ENCODE peak calls at places on chromosomes 13 and 19, in five cellular contexts. One of them, this sample, is unnamed.
A peak's percentile ranks its signal among the peaks of the same experiment; 100 is the strongest.

GRCh38 chr13:100203696-100204367 is 114.9 kb downstream of the PCCA start:
- DNase-seq in K562: no peak
- DNase-seq in fibroblast of lung: peak; percentile 39
- DNase-seq in mesendoderm: no peak
- DNase-seq in IMR-90: peak; percentile 78
- DNase-seq in this sample: no peak

GRCh38 chr13:111512707-111513106 is 192.3 kb downstream of the TEX29 start:
- DNase-seq in K562: no peak
- DNase-seq in fibroblast of lung: no peak
- DNase-seq in mesendoderm: no peak
- DNase-seq in IMR-90: no peak
- DNase-seq in this sample: no peak

GRCh38 chr19:2021453-2022140 is 6.1 kb upstream of the BTBD2 start:
- DNase-seq in K562: no peak
- DNase-seq in fibroblast of lung: no peak
- DNase-seq in mesendoderm: peak; percentile 80
- DNase-seq in IMR-90: no peak
- DNase-seq in this sample: no peak

GRCh38 chr19:3983936-3984583 is 1.2 kb downstream of the EEF2 start:
- DNase-seq in K562: no peak
- DNase-seq in fibroblast of lung: peak; percentile 60
- DNase-seq in mesendoderm: no peak
- DNase-seq in IMR-90: peak; percentile 47
- DNase-seq in this sample: no peak

GRCh38 chr19:14048439-14049153 is 13.3 kb downstream of the PALM3 start:
- DNase-seq in K562: peak; percentile 77
- DNase-seq in fibroblast of lung: no peak
- DNase-seq in mesendoderm: peak; percentile 85
- DNase-seq in IMR-90: no peak
- DNase-seq in this sample: peak; percentile 56

GRCh38 chr19:35353635-35354034 is 4.6 kb upstream of the FFAR3 start:
- DNase-seq in K562: peak; percentile 24
- DNase-seq in fibroblast of lung: peak; percentile 77
- DNase-seq in mesendoderm: no peak
- DNase-seq in IMR-90: no peak
- DNase-seq in this sample: no peak

GRCh38 chr13:48449656-48450055 is 36.7 kb upstream of the LPAR6 start:
- DNase-seq in K562: no peak
- DNase-seq in fibroblast of lung: peak; percentile 21
- DNase-seq in mesendoderm: no peak
- DNase-seq in IMR-90: peak; percentile 46
- DNase-seq in this sample: no peak

GRCh38 chr19:36420961-36421748 is 2.7 kb upstream of the ZFP82 start:
- DNase-seq in K562: peak; percentile 31
- DNase-seq in fibroblast of lung: peak; percentile 46
- DNase-seq in mesendoderm: peak; percentile 63
- DNase-seq in IMR-90: peak; percentile 27
- DNase-seq in this sample: peak; percentile 15

GRCh38 chr13:111152836-111153235 is 37.7 kb downstream of the ARHGEF7 start:
- DNase-seq in K562: peak; percentile 25
- DNase-seq in fibroblast of lung: no peak
- DNase-seq in mesendoderm: peak; percentile 14
- DNase-seq in IMR-90: no peak
- DNase-seq in this sample: peak; percentile 13

GRCh38 chr19:49129238-49129583 is 9.9 kb downstream of the PPFIA3 start:
- DNase-seq in K562: peak; percentile 95
- DNase-seq in fibroblast of lung: no peak
- DNase-seq in mesendoderm: peak; percentile 31
- DNase-seq in IMR-90: no peak
- DNase-seq in this sample: peak; percentile 68

GRCh38 chr13:32376642-32377418 is 51.1 kb downstream of the N4BP2L1 start:
- DNase-seq in K562: no peak
- DNase-seq in fibroblast of lung: no peak
- DNase-seq in mesendoderm: no peak
- DNase-seq in IMR-90: no peak
- DNase-seq in this sample: no peak

GRCh38 chr13:30388401-30389283 is 33.7 kb upstream of the UBE2L5 start:
- DNase-seq in K562: no peak
- DNase-seq in fibroblast of lung: peak; percentile 75
- DNase-seq in mesendoderm: peak; percentile 34
- DNase-seq in IMR-90: peak; percentile 89
- DNase-seq in this sample: peak; percentile 13

GRCh38 chr13:31909889-31910551 is 121.6 kb upstream of the FRY start:
- DNase-seq in K562: peak; percentile 58
- DNase-seq in fibroblast of lung: peak; percentile 80
- DNase-seq in mesendoderm: peak; percentile 66
- DNase-seq in IMR-90: peak; percentile 70
- DNase-seq in this sample: peak; percentile 75

GRCh38 chr19:35075202-35076025 is 33.9 kb downstream of the HPN start:
- DNase-seq in K562: no peak
- DNase-seq in fibroblast of lung: no peak
- DNase-seq in mesendoderm: no peak
- DNase-seq in IMR-90: no peak
- DNase-seq in this sample: no peak

GRCh38 chr19:19488875-19489690 is 26.3 kb downstream of the TSSK6 start:
- DNase-seq in K562: peak; percentile 94
- DNase-seq in fibroblast of lung: peak; percentile 96
- DNase-seq in mesendoderm: peak; percentile 100
- DNase-seq in IMR-90: peak; percentile 96
- DNase-seq in this sample: peak; percentile 82

GRCh38 chr13:75129331-75129730 is 352.6 kb downstream of the TBC1D4 start:
- DNase-seq in K562: no peak
- DNase-seq in fibroblast of lung: no peak
- DNase-seq in mesendoderm: no peak
- DNase-seq in IMR-90: no peak
- DNase-seq in this sample: no peak

GRCh38 chr19:4830768-4831265 is 695 bp downstream of the TICAM1 start:
- DNase-seq in K562: peak; percentile 38
- DNase-seq in fibroblast of lung: no peak
- DNase-seq in mesendoderm: no peak
- DNase-seq in IMR-90: no peak
- DNase-seq in this sample: no peak

GRCh38 chr19:27746691-27747380 is 1466.1 kb downstream of the UQCRFS1 start:
- DNase-seq in K562: peak; percentile 3
- DNase-seq in fibroblast of lung: peak; percentile 1
- DNase-seq in mesendoderm: peak; percentile 70
- DNase-seq in IMR-90: peak; percentile 1
- DNase-seq in this sample: peak; percentile 66

GRCh38 chr13:111139452-111139851 is 24.3 kb downstream of the ARHGEF7 start:
- DNase-seq in K562: no peak
- DNase-seq in fibroblast of lung: no peak
- DNase-seq in mesendoderm: no peak
- DNase-seq in IMR-90: no peak
- DNase-seq in this sample: no peak

GRCh38 chr19:4052993-4053422 is 13.7 kb downstream of the ZBTB7A start:
- DNase-seq in K562: no peak
- DNase-seq in fibroblast of lung: no peak
- DNase-seq in mesendoderm: no peak
- DNase-seq in IMR-90: no peak
- DNase-seq in this sample: no peak

GRCh38 chr19:7900401-7900870 is 3.2 kb upstream of the MAP2K7 start:
- DNase-seq in K562: no peak
- DNase-seq in fibroblast of lung: no peak
- DNase-seq in mesendoderm: no peak
- DNase-seq in IMR-90: no peak
- DNase-seq in this sample: no peak

GRCh38 chr19:45564131-45564780 is 20.3 kb downstream of the OPA3 start:
- DNase-seq in K562: no peak
- DNase-seq in fibroblast of lung: no peak
- DNase-seq in mesendoderm: peak; percentile 60
- DNase-seq in IMR-90: no peak
- DNase-seq in this sample: no peak
- H3K9ac ChIP-seq in K562: no peak overlapping the region
- H3K9ac ChIP-seq in fibroblast of lung: no peak overlapping the region
- H3K9ac ChIP-seq in mesendoderm: peak overlapping the region; percentile 29
- H3K9ac ChIP-seq in IMR-90: no peak overlapping the region
- H3K9ac ChIP-seq in this sample: no peak overlapping the region

GRCh38 chr13:25906211-25906661 is 145.6 kb downstream of the SHISA2 start:
- DNase-seq in K562: no peak
- DNase-seq in fibroblast of lung: no peak
- DNase-seq in mesendoderm: no peak
- DNase-seq in IMR-90: no peak
- DNase-seq in this sample: no peak
- H3K4me2 ChIP-seq in K562: no peak overlapping the region
- H3K4me2 ChIP-seq in fibroblast of lung: no peak overlapping the region
- H3K4me2 ChIP-seq in mesendoderm: no peak overlapping the region
- H3K4me2 ChIP-seq in IMR-90: no peak overlapping the region
- H3K4me2 ChIP-seq in this sample: no peak overlapping the region

GRCh38 chr19:17305517-17306284 is at the start of gene MRPL34:
- DNase-seq in K562: peak; percentile 99
- DNase-seq in fibroblast of lung: peak; percentile 99
- DNase-seq in mesendoderm: peak; percentile 100
- DNase-seq in IMR-90: peak; percentile 99
- DNase-seq in this sample: peak; percentile 100

GRCh38 chr19:17304386-17305047 is 1.2 kb upstream of the MRPL34 start:
- DNase-seq in K562: no peak
- DNase-seq in fibroblast of lung: no peak
- DNase-seq in mesendoderm: no peak
- DNase-seq in IMR-90: no peak
- DNase-seq in this sample: no peak

GRCh38 chr19:17306285-17306714 is 628 bp downstream of the MRPL34 start:
- DNase-seq in K562: no peak
- DNase-seq in fibroblast of lung: no peak
- DNase-seq in mesendoderm: no peak
- DNase-seq in IMR-90: no peak
- DNase-seq in this sample: peak; percentile 77

GRCh38 chr19:17303940-17304267 is 679 bp upstream of the ABHD8 start:
- DNase-seq in K562: no peak
- DNase-seq in fibroblast of lung: no peak
- DNase-seq in mesendoderm: no peak
- DNase-seq in IMR-90: no peak
- DNase-seq in this sample: no peak

DNA sequence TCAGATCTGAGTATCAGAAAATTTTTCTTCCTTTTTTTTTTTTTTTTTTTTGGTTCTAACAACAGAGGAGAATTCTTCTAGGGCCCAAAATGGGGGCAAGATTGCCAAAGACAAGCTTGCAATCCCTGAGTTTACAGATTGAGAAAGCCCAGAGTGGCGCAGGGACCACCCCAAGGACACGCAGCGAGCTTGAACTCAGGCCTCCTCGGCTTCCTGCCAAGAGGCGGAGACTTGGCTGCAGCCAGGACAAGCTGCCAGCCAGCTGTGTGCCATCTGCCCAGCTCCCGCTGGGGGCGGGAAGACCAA is 508 bp upstream of the MRPL34 start:
- DNase-seq in K562: no peak
- DNase-seq in fibroblast of lung: no peak
- DNase-seq in mesendoderm: no peak
- DNase-seq in IMR-90: no peak
- DNase-seq in this sample: no peak
- H3K9ac ChIP-seq in K562: peak overlapping the region; percentile 20
- H3K9ac ChIP-seq in fibroblast of lung: no peak overlapping the region
- H3K9ac ChIP-seq in mesendoderm: peak overlapping the region; percentile 55
- H3K9ac ChIP-seq in IMR-90: no peak overlapping the region
- H3K9ac ChIP-seq in this sample: no peak overlapping the region

DNA sequence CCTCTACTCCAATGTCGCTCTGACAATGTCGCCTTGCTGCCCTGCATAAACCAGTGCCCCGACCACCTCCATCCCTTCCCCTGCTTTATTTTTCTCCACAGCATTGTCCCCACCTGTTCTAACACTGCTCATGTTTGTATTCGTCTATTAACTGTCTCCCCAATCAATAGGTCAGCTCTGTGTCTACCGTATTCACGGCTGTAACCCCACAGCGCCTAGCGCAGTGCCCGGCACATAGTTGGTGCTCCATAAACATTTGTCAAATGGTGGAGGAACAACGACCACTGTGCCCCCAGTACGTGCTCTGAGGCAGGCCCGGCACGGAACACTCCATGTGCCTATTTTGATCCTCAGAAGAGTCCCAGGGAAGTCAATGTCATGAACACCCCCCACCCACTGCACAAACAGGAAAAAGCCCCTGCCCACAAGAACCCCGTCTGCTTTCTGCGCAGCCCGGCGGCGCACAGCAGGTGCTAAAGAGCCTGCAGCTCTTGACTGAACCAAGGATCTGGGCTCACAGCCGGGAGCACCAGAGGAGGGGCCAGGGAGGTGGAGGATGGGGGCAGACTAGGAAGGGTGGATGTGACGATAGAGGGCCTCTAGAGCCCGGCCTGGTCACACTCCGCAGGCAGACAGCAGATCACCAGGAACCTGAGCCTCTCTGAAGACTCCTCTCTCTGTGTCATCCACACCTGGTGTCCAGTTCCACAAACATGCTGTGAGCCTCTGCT is 1.8 kb upstream of the CEACAM16 start:
- DNase-seq in K562: no peak
- DNase-seq in fibroblast of lung: no peak
- DNase-seq in mesendoderm: peak; percentile 28
- DNase-seq in IMR-90: no peak
- DNase-seq in this sample: no peak
- H3K4me2 ChIP-seq in K562: no peak overlapping the region
- H3K4me2 ChIP-seq in fibroblast of lung: no peak overlapping the region
- H3K4me2 ChIP-seq in mesendoderm: no peak overlapping the region
- H3K4me2 ChIP-seq in IMR-90: no peak overlapping the region
- H3K4me2 ChIP-seq in this sample: no peak overlapping the region

DNA sequence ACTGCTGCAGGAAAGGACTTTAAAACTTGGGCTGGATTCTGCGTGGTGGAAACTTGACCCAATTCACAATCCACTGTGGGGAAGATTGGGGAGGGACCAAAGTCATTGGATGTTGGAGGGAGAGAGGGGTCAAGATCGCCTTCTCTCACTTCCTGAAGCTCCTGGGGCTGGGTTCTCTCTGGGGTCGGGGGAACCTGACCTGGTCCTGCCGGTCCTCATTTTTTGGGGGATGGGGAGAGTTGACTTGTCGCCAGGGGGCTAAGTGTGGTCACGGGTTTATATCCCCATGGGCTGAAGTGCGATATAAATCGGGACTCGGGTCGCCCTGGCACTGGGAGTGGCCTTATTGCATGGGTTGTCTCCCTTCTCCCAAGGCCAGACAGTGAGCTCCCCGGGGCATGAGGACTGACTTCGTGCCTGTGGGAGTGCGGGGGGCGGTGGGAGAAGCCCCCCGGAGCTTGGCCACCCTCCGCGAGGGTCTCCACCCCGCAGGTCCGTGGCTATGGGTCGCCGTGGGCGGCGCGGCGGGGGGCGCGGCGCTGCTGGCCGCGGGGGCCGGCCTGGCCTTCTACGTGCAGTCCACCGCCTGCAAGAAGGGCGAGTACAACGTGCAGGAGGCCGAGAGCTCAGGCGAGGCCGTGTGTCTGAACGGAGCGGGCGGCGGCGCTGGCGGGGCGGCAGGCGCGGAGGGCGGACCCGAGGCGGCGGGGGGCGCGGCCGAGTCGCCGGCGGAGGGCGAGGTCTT is 6.3 kb downstream of the ICAM5 start:
- DNase-seq in K562: no peak
- DNase-seq in fibroblast of lung: no peak
- DNase-seq in mesendoderm: peak; percentile 37
- DNase-seq in IMR-90: no peak
- DNase-seq in this sample: peak; percentile 79
- H3K9ac ChIP-seq in K562: no peak overlapping the region
- H3K9ac ChIP-seq in fibroblast of lung: no peak overlapping the region
- H3K9ac ChIP-seq in mesendoderm: peak overlapping the region; percentile 41
- H3K9ac ChIP-seq in IMR-90: no peak overlapping the region
- H3K9ac ChIP-seq in this sample: no peak overlapping the region

GRCh38 chr13:51729853-51730553 is 74.0 kb downstream of the DHRS12 start:
- DNase-seq in K562: peak; percentile 3
- DNase-seq in fibroblast of lung: peak; percentile 87
- DNase-seq in mesendoderm: peak; percentile 75
- DNase-seq in IMR-90: peak; percentile 90
- DNase-seq in this sample: no peak
- H3K4me2 ChIP-seq in K562: no peak overlapping the region
- H3K4me2 ChIP-seq in fibroblast of lung: peak overlapping the region; percentile 70
- H3K4me2 ChIP-seq in mesendoderm: no peak overlapping the region
- H3K4me2 ChIP-seq in IMR-90: peak overlapping the region; percentile 87
- H3K4me2 ChIP-seq in this sample: no peak overlapping the region

This sample was measured in neural progenitor cell.